ENCODE peak calls at places on chromosomes 2 and 18, in seven cellular contexts. W is adrenal gland, Q is ovary, D is IMR-90, O is uterus, U is HCT116, P is GM12891. K is an unnamed sample.

GRCh38 chr2:98917031-98917459 is 19.0 kb downstream of the CRACDL start:
- DNase-seq in W (no peak), Q (no peak), D (peak), O (no peak), U (peak), P (no peak), K (no peak)

GRCh38 chr18:79522451-79523220 is 126.9 kb downstream of the NFATC1 start:
- DNase-seq in W (no peak), Q (peak), D (no peak), O (no peak), U (no peak), P (no peak), K (no peak)

GRCh38 chr2:61557386-61557785 is 19.2 kb upstream of the XPO1 start:
- DNase-seq in W (no peak), Q (no peak), D (no peak), O (no peak), U (no peak), P (no peak), K (no peak)

GRCh38 chr2:224908820-224909219 is 133.4 kb downstream of the DOCK10 start:
- DNase-seq in W (no peak), Q (no peak), D (no peak), O (no peak), U (no peak), P (no peak), K (no peak)

GRCh38 chr2:73292906-73293533 is 328 bp downstream of the EGR4 start:
- DNase-seq in W (no peak), Q (no peak), D (no peak), O (no peak), U (no peak), P (no peak), K (no peak)

GRCh38 chr2:76491503-76491902 is 780.8 kb upstream of the GCFC2 start:
- DNase-seq in W (no peak), Q (no peak), D (no peak), O (no peak), U (no peak), P (no peak), K (no peak)

GRCh38 chr2:156935611-156936010 is 321.9 kb upstream of the GALNT5 start:
- DNase-seq in W (no peak), Q (no peak), D (no peak), O (no peak), U (no peak), P (no peak), K (no peak)

GRCh38 chr18:35049111-35050003 is 8.1 kb downstream of the MAPRE2 start:
- DNase-seq in W (no peak), Q (no peak), D (no peak), O (no peak), U (no peak), P (no peak), K (no peak)

GRCh38 chr18:51514128-51514527 is 316.6 kb upstream of the MEX3C start:
- DNase-seq in W (no peak), Q (no peak), D (no peak), O (no peak), U (no peak), P (no peak), K (no peak)

GRCh38 chr18:36627616-36628015 is 201.2 kb downstream of the TPGS2 start:
- DNase-seq in W (no peak), Q (no peak), D (no peak), O (no peak), U (no peak), P (no peak), K (no peak)

GRCh38 chr2:203016716-203017115 is 2.0 kb downstream of the NBEAL1 start:
- DNase-seq in W (no peak), Q (no peak), D (no peak), O (no peak), U (no peak), P (no peak), K (no peak)

GRCh38 chr2:159904565-159905281 is 106.7 kb upstream of the CD302 start:
- DNase-seq in W (peak), Q (peak), D (no peak), O (no peak), U (no peak), P (peak), K (peak)

GRCh38 chr2:239735131-239735828 is 289.9 kb downstream of the NDUFA10 start:
- DNase-seq in W (no peak), Q (no peak), D (no peak), O (no peak), U (no peak), P (no peak), K (no peak)

GRCh38 chr2:8491296-8492048 is 190.4 kb upstream of the ID2 start:
- DNase-seq in W (no peak), Q (no peak), D (no peak), O (peak), U (no peak), P (no peak), K (peak)

GRCh38 chr2:41722668-41723369 is 325.0 kb upstream of the PKDCC start:
- DNase-seq in W (no peak), Q (peak), D (peak), O (no peak), U (no peak), P (no peak), K (no peak)

GRCh38 chr2:200665626-200666453 is 80.0 kb downstream of the AOX1 start:
- DNase-seq in W (no peak), Q (no peak), D (no peak), O (no peak), U (no peak), P (no peak), K (no peak)

GRCh38 chr2:29629495-29629894 is 291.9 kb downstream of the ALK start:
- DNase-seq in W (no peak), Q (no peak), D (no peak), O (no peak), U (no peak), P (no peak), K (no peak)

GRCh38 chr2:20207051-20207450 is 17.9 kb downstream of the SDC1 start:
- DNase-seq in W (no peak), Q (no peak), D (no peak), O (no peak), U (no peak), P (peak), K (no peak)
- TF ChIP-seq POLR2A in W (no peak), Q (no peak), D (no peak), O (no peak), U (no peak), P (no peak), K (no peak)

DNA sequence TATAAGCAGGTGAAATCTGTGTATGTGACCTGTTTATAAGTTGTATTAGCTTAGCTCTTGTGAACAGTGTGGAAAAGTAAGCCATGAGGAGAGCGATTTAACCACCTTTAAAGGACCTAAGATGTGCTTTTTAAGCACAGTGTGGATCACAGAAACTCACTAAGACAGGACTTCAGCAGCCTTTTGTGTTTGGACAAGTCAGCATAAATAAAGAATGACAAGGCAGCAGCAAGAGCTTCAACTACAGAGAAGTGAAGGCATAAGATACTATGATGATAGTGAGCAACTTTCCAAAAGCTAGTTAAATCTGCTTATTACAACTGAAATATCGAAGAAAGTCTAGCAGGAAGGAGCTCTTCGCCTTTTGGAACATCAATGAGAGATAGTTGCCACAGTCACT is 8.9 kb downstream of the HNRNPA3 start:
- DNase-seq in W (no peak), Q (no peak), D (no peak), O (no peak), U (no peak), P (no peak), K (no peak)
- TF ChIP-seq POLR2A in W (no peak), Q (no peak), D (no peak), O (no peak), U (no peak), P (peak), K (no peak)

GRCh38 chr2:207823865-207824264 is 54.2 kb upstream of the FZD5 start:
- DNase-seq in W (no peak), Q (no peak), D (no peak), O (no peak), U (no peak), P (no peak), K (no peak)

GRCh38 chr2:207819839-207820784 is 50.4 kb upstream of the FZD5 start:
- DNase-seq in W (no peak), Q (no peak), D (no peak), O (no peak), U (no peak), P (no peak), K (peak)

GRCh38 chr2:207815254-207815653 is 45.5 kb upstream of the FZD5 start:
- DNase-seq in W (no peak), Q (no peak), D (no peak), O (no peak), U (no peak), P (no peak), K (no peak)

GRCh38 chr2:207816546-207816945 is 46.8 kb upstream of the FZD5 start:
- DNase-seq in W (no peak), Q (no peak), D (no peak), O (no peak), U (no peak), P (no peak), K (no peak)

GRCh38 chr2:207819021-207819687 is 49.4 kb upstream of the FZD5 start:
- DNase-seq in W (no peak), Q (no peak), D (no peak), O (no peak), U (no peak), P (no peak), K (no peak)
- TF ChIP-seq POLR2A in W (no peak), Q (no peak), D (no peak), O (no peak), U (no peak), P (no peak), K (no peak)

GRCh38 chr2:1775511-1776035 is 31.3 kb upstream of the PXDN start:
- DNase-seq in W (no peak), Q (no peak), D (no peak), O (no peak), U (no peak), P (no peak), K (no peak)

GRCh38 chr2:1778566-1778965 is 34.3 kb upstream of the PXDN start:
- DNase-seq in W (no peak), Q (no peak), D (no peak), O (no peak), U (no peak), P (no peak), K (no peak)

GRCh38 chr2:1777156-1777555 is 32.8 kb upstream of the PXDN start:
- DNase-seq in W (no peak), Q (no peak), D (no peak), O (no peak), U (no peak), P (no peak), K (no peak)

GRCh38 chr2:1774929-1775328 is 30.6 kb upstream of the PXDN start:
- DNase-seq in W (no peak), Q (no peak), D (no peak), O (no peak), U (no peak), P (no peak), K (no peak)

GRCh38 chr2:1777792-1778191 is 33.5 kb upstream of the PXDN start:
- DNase-seq in W (no peak), Q (no peak), D (no peak), O (no peak), U (no peak), P (no peak), K (no peak)
- TF ChIP-seq POLR2A in W (no peak), Q (no peak), D (no peak), O (no peak), U (no peak), P (no peak), K (no peak)

DNA sequence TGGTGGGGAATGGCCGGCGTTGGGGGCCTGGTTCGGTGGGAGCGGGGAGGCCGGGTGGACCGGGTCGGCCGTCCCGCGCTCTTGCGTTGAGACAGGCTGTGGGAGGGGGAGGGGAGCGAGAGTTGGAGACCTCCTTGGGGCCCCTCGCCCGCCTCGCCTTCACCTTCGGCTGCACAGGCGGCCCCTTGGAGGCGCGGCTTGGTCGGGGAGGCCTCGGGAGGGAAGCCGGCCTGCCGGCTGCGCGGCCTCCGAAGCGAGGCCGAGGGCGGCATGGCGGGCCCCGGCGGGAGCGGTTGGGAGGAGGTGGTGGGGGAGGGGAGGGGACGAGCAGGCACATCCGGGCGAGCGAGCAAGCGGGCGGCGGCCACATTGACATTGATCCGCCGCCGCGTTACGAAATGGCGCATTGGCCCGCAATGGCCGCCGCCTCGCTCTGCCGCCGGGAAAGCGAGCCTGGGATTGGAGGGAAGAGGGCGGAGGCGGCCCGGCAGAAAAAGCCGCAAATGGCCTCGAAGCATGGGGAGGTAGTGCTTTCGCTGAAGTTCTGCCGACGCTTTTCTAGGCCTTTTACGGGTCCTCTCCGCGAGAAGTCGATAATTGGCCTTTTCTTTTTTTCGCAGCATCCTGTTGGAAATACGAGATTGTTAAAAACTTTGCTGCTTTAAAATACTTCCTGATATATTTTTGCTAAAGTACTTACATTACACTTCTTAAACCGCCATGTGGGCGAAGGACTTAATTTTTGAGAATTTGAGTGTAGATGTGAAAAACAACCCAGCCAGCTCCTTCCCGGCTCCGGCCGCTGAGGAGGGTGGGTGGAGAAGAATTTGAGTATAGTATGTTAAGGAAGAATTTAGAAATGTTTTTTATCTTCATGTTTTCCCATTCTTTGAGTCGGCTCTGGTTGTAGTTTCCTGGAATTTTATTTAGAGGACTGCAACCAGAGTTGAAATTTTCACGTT is 582 bp downstream of the HNRNPA3 start:
- DNase-seq in W (peak), Q (peak), D (peak), O (peak), U (peak), P (peak), K (peak)
- TF ChIP-seq POLR2A in W (peak), Q (peak), D (peak), O (no peak), U (no peak), P (peak), K (no peak)

GRCh38 chr2:96913398-96914202 is 43.7 kb upstream of the SEMA4C start:
- DNase-seq in W (peak), Q (no peak), D (no peak), O (no peak), U (no peak), P (no peak), K (no peak)
- TF ChIP-seq POLR2A in W (no peak), Q (no peak), D (no peak), O (no peak), U (no peak), P (no peak), K (no peak)

GRCh38 chr2:213285404-213285803 is 1.1 kb downstream of the SPAG16 start:
- DNase-seq in W (no peak), Q (no peak), D (no peak), O (no peak), U (no peak), P (no peak), K (no peak)

GRCh38 chr2:213288913-213289700 is 4.8 kb downstream of the SPAG16 start:
- DNase-seq in W (no peak), Q (no peak), D (peak), O (no peak), U (no peak), P (no peak), K (peak)

GRCh38 chr2:213279961-213280360 is 4.3 kb upstream of the SPAG16 start:
- DNase-seq in W (peak), Q (no peak), D (no peak), O (peak), U (no peak), P (no peak), K (no peak)

GRCh38 chr2:213281156-213281555 is 3.1 kb upstream of the SPAG16 start:
- DNase-seq in W (no peak), Q (no peak), D (peak), O (no peak), U (no peak), P (no peak), K (no peak)

GRCh38 chr2:213284105-213285090 is at the start of gene SPAG16:
- DNase-seq in W (peak), Q (peak), D (peak), O (peak), U (no peak), P (peak), K (peak)
- TF ChIP-seq POLR2A in W (peak), Q (peak), D (peak), O (peak), U (no peak), P (peak), K (peak)

GRCh38 chr2:213152065-213152794 is 818 bp upstream of the IKZF2 start:
- DNase-seq in W (peak), Q (peak), D (peak), O (peak), U (peak), P (no peak), K (peak)
- TF ChIP-seq POLR2A in W (no peak), Q (no peak), D (peak), O (no peak), U (no peak), P (peak), K (peak)

GRCh38 chr2:237315170-237315880 is 98.6 kb downstream of the COL6A3 start:
- DNase-seq in W (peak), Q (peak), D (peak), O (peak), U (no peak), P (no peak), K (peak)
- TF ChIP-seq POLR2A in W (no peak), Q (no peak), D (peak), O (peak), U (no peak), P (no peak), K (no peak)

K was measured in body of pancreas.